ENCODE peak calls at places on chromosomes 7 and 10, in five cellular contexts. G is GM13977, X is hippocampal formation, Q is progenitor cell of endocrine pancreas, V is tibial nerve. M is an unnamed sample.

GRCh38 chr7:15686209-15686956 is at the start of gene MEOX2:
- DNase-seq in G (peak; percentile 9), X (no peak), Q (no peak), V (peak; percentile 85), M (no peak)

GRCh38 chr7:115533785-115534184 is 496.8 kb downstream of the TFEC start:
- DNase-seq in G (no peak), X (no peak), Q (no peak), V (no peak), M (no peak)

GRCh38 chr10:2831509-2831908 is 235.8 kb upstream of the PFKP start:
- DNase-seq in G (no peak), X (no peak), Q (no peak), V (no peak), M (no peak)

GRCh38 chr7:36794689-36795088 is 70.4 kb upstream of the AOAH start:
- DNase-seq in G (no peak), X (no peak), Q (no peak), V (no peak), M (no peak)

GRCh38 chr7:48109848-48110663 is 21.0 kb downstream of the UPP1 start:
- DNase-seq in G (peak; percentile 80), X (peak; percentile 27), Q (peak; percentile 85), V (peak; percentile 70), M (no peak)

GRCh38 chr10:8301831-8302230 is 247.3 kb downstream of the GATA3 start:
- DNase-seq in G (no peak), X (no peak), Q (no peak), V (no peak), M (no peak)

GRCh38 chr10:30028452-30029045 is 30.8 kb downstream of the JCAD start:
- DNase-seq in G (no peak), X (no peak), Q (no peak), V (no peak), M (no peak)

GRCh38 chr7:105289704-105290103 is 99.0 kb downstream of the SRPK2 start:
- DNase-seq in G (no peak), X (no peak), Q (no peak), V (no peak), M (no peak)

GRCh38 chr10:23391817-23392216 is 47.1 kb upstream of the OTUD1 start:
- DNase-seq in G (no peak), X (no peak), Q (no peak), V (no peak), M (no peak)

GRCh38 chr10:75097666-75098285 is 13.7 kb upstream of the SAMD8 start:
- DNase-seq in G (no peak), X (no peak), Q (no peak), V (no peak), M (no peak)

GRCh38 chr10:117477241-117477947 is 65.2 kb upstream of the EMX2 start:
- DNase-seq in G (no peak), X (no peak), Q (no peak), V (no peak), M (no peak)

GRCh38 chr10:11301571-11302111 is 284.0 kb downstream of the CELF2 start:
- DNase-seq in G (no peak), X (no peak), Q (no peak), V (no peak), M (no peak)

GRCh38 chr7:23106491-23106800 is 861 bp downstream of the KLHL7 start:
- DNase-seq in G (peak; percentile 30), X (peak; percentile 34), Q (no peak), V (no peak), M (no peak)

GRCh38 chr10:91597397-91597881 is 35.4 kb downstream of the PPP1R3C start:
- DNase-seq in G (no peak), X (no peak), Q (no peak), V (no peak), M (no peak)

GRCh38 chr7:157523766-157524421 is 187.1 kb downstream of the DNAJB6 start:
- DNase-seq in G (no peak), X (no peak), Q (peak; percentile 7), V (no peak), M (no peak)

GRCh38 chr10:96626795-96627194 is 40.0 kb upstream of the TM9SF3 start:
- DNase-seq in G (no peak), X (no peak), Q (no peak), V (no peak), M (no peak)

GRCh38 chr10:103693812-103694205 is 161.6 kb downstream of the SH3PXD2A start:
- DNase-seq in G (no peak), X (no peak), Q (no peak), V (no peak), M (no peak)

GRCh38 chr10:113142601-113143000 is 192.6 kb downstream of the TCF7L2 start:
- DNase-seq in G (no peak), X (no peak), Q (no peak), V (no peak), M (no peak)

GRCh38 chr7:3243680-3244079 is 57.4 kb upstream of the SDK1 start:
- DNase-seq in G (no peak), X (no peak), Q (no peak), V (no peak), M (no peak)

GRCh38 chr7:128909605-128910568 is 622 bp downstream of the KCP start:
- DNase-seq in G (no peak), X (no peak), Q (no peak), V (no peak), M (no peak)

GRCh38 chr7:116576350-116577319 is 51.8 kb downstream of the CAV1 start:
- DNase-seq in G (no peak), X (no peak), Q (no peak), V (no peak), M (no peak)

GRCh38 chr10:70958396-70958795 is 70.0 kb upstream of the PCBD1 start:
- DNase-seq in G (no peak), X (no peak), Q (no peak), V (no peak), M (no peak)

GRCh38 chr10:60978287-60979115 is 34.5 kb upstream of the RHOBTB1 start:
- DNase-seq in G (no peak), X (peak; percentile 22), Q (no peak), V (no peak), M (no peak)

GRCh38 chr7:36994456-36995112 is 270.3 kb upstream of the AOAH start:
- DNase-seq in G (no peak), X (no peak), Q (no peak), V (no peak), M (no peak)

GRCh38 chr7:43593010-43593409 is 10.1 kb downstream of the STK17A start:
- DNase-seq in G (no peak), X (no peak), Q (no peak), V (no peak), M (no peak)

GRCh38 chr10:16967866-16968721 is 150.9 kb upstream of the RSU1 start:
- DNase-seq in G (no peak), X (no peak), Q (no peak), V (no peak), M (no peak)

GRCh38 chr10:21599582-21599981 is 65.5 kb downstream of the MLLT10 start:
- DNase-seq in G (no peak), X (no peak), Q (no peak), V (no peak), M (no peak)

GRCh38 chr10:58627392-58627791 is 114.7 kb downstream of the BICC1 start:
- DNase-seq in G (no peak), X (no peak), Q (no peak), V (no peak), M (no peak)

GRCh38 chr10:3095373-3096139 is 28.2 kb downstream of the PFKP start:
- DNase-seq in G (peak; percentile 58), X (peak; percentile 40), Q (no peak), V (no peak), M (no peak)

GRCh38 chr10:43263551-43264323 is 3.1 kb downstream of the RASGEF1A start:
- DNase-seq in G (peak; percentile 45), X (no peak), Q (no peak), V (no peak), M (no peak)

GRCh38 chr10:106958591-106959328 is 205.7 kb downstream of the SORCS1 start:
- DNase-seq in G (no peak), X (no peak), Q (no peak), V (no peak), M (no peak)

GRCh38 chr10:96512997-96513685 is 585 bp downstream of the TLL2 start:
- DNase-seq in G (peak; percentile 73), X (no peak), Q (peak; percentile 17), V (no peak), M (no peak)

GRCh38 chr7:77413861-77414424 is 2.2 kb downstream of the GSAP start:
- DNase-seq in G (no peak), X (no peak), Q (no peak), V (no peak), M (no peak)

GRCh38 chr10:21048086-21048485 is 151.0 kb upstream of the NEBL start:
- DNase-seq in G (no peak), X (no peak), Q (no peak), V (no peak), M (no peak)

GRCh38 chr7:73342645-73343044 is 14.7 kb downstream of the FKBP6 start:
- DNase-seq in G (no peak), X (peak; percentile 3), Q (no peak), V (no peak), M (no peak)

GRCh38 chr7:89104748-89105685 is 309.5 kb upstream of the TEX47 start:
- DNase-seq in G (no peak), X (no peak), Q (no peak), V (no peak), M (no peak)

M was measured in GM12864.